ENCODE peak calls at places on chromosomes 13 and 19, in ten cellular contexts. One of them, this sample, is unnamed.

GRCh38 chr13:107807306-107808073 is 407.8 kb downstream of the LIG4 start:
- DNase-seq in AG20443: no peak
- DNase-seq in mesendoderm: no peak
- DNase-seq in psoas muscle: no peak
- DNase-seq in MV-4-11: no peak
- DNase-seq in omental fat pad: no peak
- DNase-seq in HT1080: no peak
- DNase-seq in effector memory CD4-positive, alpha-beta T cell: no peak
- DNase-seq in activated naive CD4-positive, alpha-beta T cell: no peak
- DNase-seq in spleen: no peak
- DNase-seq in this sample: peak; percentile 11

GRCh38 chr19:5039642-5040543 is 71.0 kb downstream of the KDM4B start:
- DNase-seq in AG20443: no peak
- DNase-seq in mesendoderm: no peak
- DNase-seq in psoas muscle: no peak
- DNase-seq in MV-4-11: no peak
- DNase-seq in omental fat pad: no peak
- DNase-seq in HT1080: no peak
- DNase-seq in effector memory CD4-positive, alpha-beta T cell: no peak
- DNase-seq in activated naive CD4-positive, alpha-beta T cell: no peak
- DNase-seq in spleen: peak; percentile 53
- DNase-seq in this sample: no peak

GRCh38 chr13:96673825-96674224 is 320.5 kb downstream of the OXGR1 start:
- DNase-seq in AG20443: no peak
- DNase-seq in mesendoderm: no peak
- DNase-seq in psoas muscle: no peak
- DNase-seq in MV-4-11: no peak
- DNase-seq in omental fat pad: no peak
- DNase-seq in HT1080: no peak
- DNase-seq in effector memory CD4-positive, alpha-beta T cell: no peak
- DNase-seq in activated naive CD4-positive, alpha-beta T cell: no peak
- DNase-seq in spleen: no peak
- DNase-seq in this sample: no peak

GRCh38 chr19:51660975-51661600 is 14.5 kb upstream of the SIGLEC14 start:
- DNase-seq in AG20443: peak; percentile 84
- DNase-seq in mesendoderm: peak; percentile 81
- DNase-seq in psoas muscle: peak; percentile 59
- DNase-seq in MV-4-11: peak; percentile 79
- DNase-seq in omental fat pad: peak; percentile 76
- DNase-seq in HT1080: peak; percentile 55
- DNase-seq in effector memory CD4-positive, alpha-beta T cell: no peak
- DNase-seq in activated naive CD4-positive, alpha-beta T cell: no peak
- DNase-seq in spleen: peak; percentile 90
- DNase-seq in this sample: peak; percentile 84

GRCh38 chr19:49896863-49897621 is at the start of gene IL4I1:
- DNase-seq in AG20443: peak; percentile 37
- DNase-seq in mesendoderm: no peak
- DNase-seq in psoas muscle: no peak
- DNase-seq in MV-4-11: peak; percentile 94
- DNase-seq in omental fat pad: no peak
- DNase-seq in HT1080: peak; percentile 54
- DNase-seq in effector memory CD4-positive, alpha-beta T cell: peak; percentile 75
- DNase-seq in activated naive CD4-positive, alpha-beta T cell: no peak
- DNase-seq in spleen: peak; percentile 83
- DNase-seq in this sample: peak; percentile 42

GRCh38 chr13:34731486-34731885 is 210.6 kb upstream of the NBEA start:
- DNase-seq in AG20443: no peak
- DNase-seq in mesendoderm: no peak
- DNase-seq in psoas muscle: no peak
- DNase-seq in MV-4-11: peak; percentile 14
- DNase-seq in omental fat pad: no peak
- DNase-seq in HT1080: peak; percentile 53
- DNase-seq in effector memory CD4-positive, alpha-beta T cell: no peak
- DNase-seq in activated naive CD4-positive, alpha-beta T cell: no peak
- DNase-seq in spleen: no peak
- DNase-seq in this sample: no peak

GRCh38 chr19:40642757-40643325 is 41.7 kb downstream of the LTBP4 start:
- DNase-seq in AG20443: no peak
- DNase-seq in mesendoderm: no peak
- DNase-seq in psoas muscle: no peak
- DNase-seq in MV-4-11: no peak
- DNase-seq in omental fat pad: no peak
- DNase-seq in HT1080: no peak
- DNase-seq in effector memory CD4-positive, alpha-beta T cell: no peak
- DNase-seq in activated naive CD4-positive, alpha-beta T cell: no peak
- DNase-seq in spleen: no peak
- DNase-seq in this sample: peak; percentile 63

GRCh38 chr19:36115453-36116343 is at the start of gene TBCB:
- DNase-seq in AG20443: peak; percentile 80
- DNase-seq in mesendoderm: peak; percentile 61
- DNase-seq in psoas muscle: peak; percentile 86
- DNase-seq in MV-4-11: no peak
- DNase-seq in omental fat pad: peak; percentile 74
- DNase-seq in HT1080: peak; percentile 48
- DNase-seq in effector memory CD4-positive, alpha-beta T cell: peak; percentile 89
- DNase-seq in activated naive CD4-positive, alpha-beta T cell: peak; percentile 93
- DNase-seq in spleen: peak; percentile 96
- DNase-seq in this sample: peak; percentile 29

GRCh38 chr13:24683833-24684599 is 3.8 kb downstream of the ATP12A start:
- DNase-seq in AG20443: peak; percentile 83
- DNase-seq in mesendoderm: peak; percentile 90
- DNase-seq in psoas muscle: peak; percentile 48
- DNase-seq in MV-4-11: peak; percentile 2
- DNase-seq in omental fat pad: peak; percentile 36
- DNase-seq in HT1080: peak; percentile 56
- DNase-seq in effector memory CD4-positive, alpha-beta T cell: peak; percentile 21
- DNase-seq in activated naive CD4-positive, alpha-beta T cell: peak; percentile 16
- DNase-seq in spleen: peak; percentile 86
- DNase-seq in this sample: peak; percentile 29

GRCh38 chr19:35714601-35715354 is 3.0 kb upstream of the KMT2B start:
- DNase-seq in AG20443: no peak
- DNase-seq in mesendoderm: peak; percentile 61
- DNase-seq in psoas muscle: no peak
- DNase-seq in MV-4-11: peak; percentile 30
- DNase-seq in omental fat pad: no peak
- DNase-seq in HT1080: no peak
- DNase-seq in effector memory CD4-positive, alpha-beta T cell: no peak
- DNase-seq in activated naive CD4-positive, alpha-beta T cell: no peak
- DNase-seq in spleen: no peak
- DNase-seq in this sample: no peak

GRCh38 chr19:6745965-6746364 is 6.5 kb downstream of the TRIP10 start:
- DNase-seq in AG20443: no peak
- DNase-seq in mesendoderm: no peak
- DNase-seq in psoas muscle: no peak
- DNase-seq in MV-4-11: no peak
- DNase-seq in omental fat pad: no peak
- DNase-seq in HT1080: no peak
- DNase-seq in effector memory CD4-positive, alpha-beta T cell: no peak
- DNase-seq in activated naive CD4-positive, alpha-beta T cell: no peak
- DNase-seq in spleen: no peak
- DNase-seq in this sample: no peak

GRCh38 chr19:38509027-38509426 is 75.5 kb downstream of the RYR1 start:
- DNase-seq in AG20443: no peak
- DNase-seq in mesendoderm: no peak
- DNase-seq in psoas muscle: no peak
- DNase-seq in MV-4-11: no peak
- DNase-seq in omental fat pad: no peak
- DNase-seq in HT1080: no peak
- DNase-seq in effector memory CD4-positive, alpha-beta T cell: no peak
- DNase-seq in activated naive CD4-positive, alpha-beta T cell: no peak
- DNase-seq in spleen: no peak
- DNase-seq in this sample: no peak

GRCh38 chr13:51849145-51850101 is 4.4 kb upstream of the TMEM272 start:
- DNase-seq in AG20443: peak; percentile 35
- DNase-seq in mesendoderm: peak; percentile 90
- DNase-seq in psoas muscle: no peak
- DNase-seq in MV-4-11: peak; percentile 66
- DNase-seq in omental fat pad: no peak
- DNase-seq in HT1080: no peak
- DNase-seq in effector memory CD4-positive, alpha-beta T cell: no peak
- DNase-seq in activated naive CD4-positive, alpha-beta T cell: no peak
- DNase-seq in spleen: no peak
- DNase-seq in this sample: no peak

GRCh38 chr13:38202730-38203129 is 146.9 kb upstream of the UFM1 start:
- DNase-seq in AG20443: peak; percentile 25
- DNase-seq in mesendoderm: no peak
- DNase-seq in psoas muscle: no peak
- DNase-seq in MV-4-11: no peak
- DNase-seq in omental fat pad: no peak
- DNase-seq in HT1080: peak; percentile 80
- DNase-seq in effector memory CD4-positive, alpha-beta T cell: no peak
- DNase-seq in activated naive CD4-positive, alpha-beta T cell: no peak
- DNase-seq in spleen: no peak
- DNase-seq in this sample: peak; percentile 17

GRCh38 chr13:30256713-30257432 is 50.5 kb downstream of the KATNAL1 start:
- DNase-seq in AG20443: peak; percentile 9
- DNase-seq in mesendoderm: peak; percentile 22
- DNase-seq in psoas muscle: no peak
- DNase-seq in MV-4-11: no peak
- DNase-seq in omental fat pad: no peak
- DNase-seq in HT1080: no peak
- DNase-seq in effector memory CD4-positive, alpha-beta T cell: no peak
- DNase-seq in activated naive CD4-positive, alpha-beta T cell: no peak
- DNase-seq in spleen: no peak
- DNase-seq in this sample: peak; percentile 46

GRCh38 chr13:45341799-45342584 is 1.0 kb upstream of the TPT1 start:
- DNase-seq in AG20443: no peak
- DNase-seq in mesendoderm: no peak
- DNase-seq in psoas muscle: peak; percentile 65
- DNase-seq in MV-4-11: peak; percentile 59
- DNase-seq in omental fat pad: no peak
- DNase-seq in HT1080: peak; percentile 33
- DNase-seq in effector memory CD4-positive, alpha-beta T cell: no peak
- DNase-seq in activated naive CD4-positive, alpha-beta T cell: no peak
- DNase-seq in spleen: no peak
- DNase-seq in this sample: peak; percentile 75

GRCh38 chr13:85841427-85841826 is 42.2 kb upstream of the SLITRK6 start:
- DNase-seq in AG20443: no peak
- DNase-seq in mesendoderm: no peak
- DNase-seq in psoas muscle: no peak
- DNase-seq in MV-4-11: no peak
- DNase-seq in omental fat pad: no peak
- DNase-seq in HT1080: no peak
- DNase-seq in effector memory CD4-positive, alpha-beta T cell: no peak
- DNase-seq in activated naive CD4-positive, alpha-beta T cell: no peak
- DNase-seq in spleen: no peak
- DNase-seq in this sample: no peak

GRCh38 chr13:41411536-41411935 is 45.8 kb upstream of the RGCC start:
- DNase-seq in AG20443: peak; percentile 79
- DNase-seq in mesendoderm: peak; percentile 65
- DNase-seq in psoas muscle: no peak
- DNase-seq in MV-4-11: peak; percentile 41
- DNase-seq in omental fat pad: no peak
- DNase-seq in HT1080: peak; percentile 38
- DNase-seq in effector memory CD4-positive, alpha-beta T cell: no peak
- DNase-seq in activated naive CD4-positive, alpha-beta T cell: no peak
- DNase-seq in spleen: peak; percentile 54
- DNase-seq in this sample: peak; percentile 66

GRCh38 chr19:36196249-36196648 is 18.2 kb downstream of the ZNF565 start:
- DNase-seq in AG20443: no peak
- DNase-seq in mesendoderm: no peak
- DNase-seq in psoas muscle: no peak
- DNase-seq in MV-4-11: no peak
- DNase-seq in omental fat pad: no peak
- DNase-seq in HT1080: no peak
- DNase-seq in effector memory CD4-positive, alpha-beta T cell: no peak
- DNase-seq in activated naive CD4-positive, alpha-beta T cell: no peak
- DNase-seq in spleen: no peak
- DNase-seq in this sample: no peak

GRCh38 chr13:41696163-41697003 is 239.0 kb downstream of the RGCC start:
- DNase-seq in AG20443: no peak
- DNase-seq in mesendoderm: peak; percentile 97
- DNase-seq in psoas muscle: no peak
- DNase-seq in MV-4-11: peak; percentile 4
- DNase-seq in omental fat pad: no peak
- DNase-seq in HT1080: peak; percentile 52
- DNase-seq in effector memory CD4-positive, alpha-beta T cell: no peak
- DNase-seq in activated naive CD4-positive, alpha-beta T cell: no peak
- DNase-seq in spleen: no peak
- DNase-seq in this sample: peak; percentile 97

GRCh38 chr19:1265611-1266115 is 3.5 kb upstream of the CIRBP start:
- DNase-seq in AG20443: peak; percentile 80
- DNase-seq in mesendoderm: peak; percentile 43
- DNase-seq in psoas muscle: peak; percentile 89
- DNase-seq in MV-4-11: peak; percentile 81
- DNase-seq in omental fat pad: no peak
- DNase-seq in HT1080: peak; percentile 81
- DNase-seq in effector memory CD4-positive, alpha-beta T cell: peak; percentile 37
- DNase-seq in activated naive CD4-positive, alpha-beta T cell: no peak
- DNase-seq in spleen: peak; percentile 92
- DNase-seq in this sample: peak; percentile 76

GRCh38 chr13:94382960-94383359 is 96.5 kb downstream of the DCT start:
- DNase-seq in AG20443: no peak
- DNase-seq in mesendoderm: no peak
- DNase-seq in psoas muscle: no peak
- DNase-seq in MV-4-11: no peak
- DNase-seq in omental fat pad: no peak
- DNase-seq in HT1080: no peak
- DNase-seq in effector memory CD4-positive, alpha-beta T cell: no peak
- DNase-seq in activated naive CD4-positive, alpha-beta T cell: no peak
- DNase-seq in spleen: no peak
- DNase-seq in this sample: no peak

GRCh38 chr19:1254081-1254527 is 5.7 kb downstream of the MIDN start:
- DNase-seq in AG20443: no peak
- DNase-seq in mesendoderm: no peak
- DNase-seq in psoas muscle: peak; percentile 67
- DNase-seq in MV-4-11: no peak
- DNase-seq in omental fat pad: no peak
- DNase-seq in HT1080: no peak
- DNase-seq in effector memory CD4-positive, alpha-beta T cell: no peak
- DNase-seq in activated naive CD4-positive, alpha-beta T cell: no peak
- DNase-seq in spleen: peak; percentile 90
- DNase-seq in this sample: no peak